ENCODE peak calls at places on chromosomes 6 and 20, in five cellular contexts. T, L, H, G and K are unnamed samples.

GRCh38 chr6:6856538-6857523 is 250.9 kb upstream of the RREB1 start:
- DNase-seq in G (no peak), T (peak), H (no peak), L (no peak), K (no peak)

GRCh38 chr6:48664850-48665249 is 553.9 kb upstream of the PTCHD4 start:
- DNase-seq in G (no peak), H (peak), T (no peak), L (no peak), K (no peak)

GRCh38 chr6:112289039-112289566 is 34.7 kb upstream of the LAMA4 start:
- DNase-seq in T (peak), H (peak), L (no peak), G (peak), K (no peak)

GRCh38 chr6:139153876-139154275 is 19.0 kb downstream of the HECA start:
- DNase-seq in G (no peak), T (peak), L (no peak), H (no peak), K (no peak)

GRCh38 chr6:166830185-166830890 is 126.0 kb downstream of the RNASET2 start:
- DNase-seq in H (no peak), T (no peak), L (no peak), G (no peak), K (no peak)

GRCh38 chr6:2157441-2158127 is 87.8 kb downstream of the GMDS start:
- DNase-seq in T (peak), L (no peak), H (no peak), G (no peak), K (no peak)

GRCh38 chr6:109743739-109744138 is 52.6 kb downstream of the FIG4 start:
- DNase-seq in T (peak), G (no peak), L (no peak), H (no peak), K (no peak)

GRCh38 chr20:7144464-7144863 is 377.0 kb downstream of the BMP2 start:
- DNase-seq in H (no peak), T (no peak), L (no peak), G (no peak), K (no peak)